ENCODE peak calls at places on chromosomes 1 and 21, in ten cellular contexts. W, X, A, T, Q, L, R, C, N and B are unnamed samples.

GRCh38 chr1:24009406-24009805 is 29.3 kb upstream of the SRSF10 start:
- DNase-seq in L (no peak), R (no peak), W (peak), A (no peak), X (no peak), C (no peak), Q (no peak), N (no peak), T (peak), B (no peak)

GRCh38 chr1:111507411-111508201 is 4.2 kb upstream of the ADORA3 start:
- DNase-seq in L (peak), W (peak), A (peak), X (peak), Q (peak), C (peak), T (peak), R (no peak), N (no peak), B (peak)

GRCh38 chr1:227730630-227731151 is 4.4 kb downstream of the JMJD4 start:
- DNase-seq in L (no peak), C (no peak), N (no peak), Q (no peak), X (peak), R (no peak), T (no peak), W (no peak), A (no peak), B (no peak)

GRCh38 chr1:187460093-187460492 is 631.3 kb downstream of the PLA2G4A start:
- DNase-seq in Q (no peak), L (no peak), X (no peak), W (no peak), R (no peak), T (no peak), A (no peak), N (no peak), C (no peak), B (no peak)

GRCh38 chr1:162571696-162572095 is 10.2 kb downstream of the UAP1 start:
- DNase-seq in R (no peak), N (no peak), C (no peak), W (no peak), Q (no peak), A (no peak), X (no peak), T (no peak), L (no peak), B (no peak)

GRCh38 chr1:170711682-170712081 is 47.8 kb downstream of the PRRX1 start:
- DNase-seq in Q (no peak), W (peak), N (no peak), C (no peak), L (no peak), A (no peak), T (peak), X (no peak), R (no peak), B (no peak)

GRCh38 chr1:12477936-12478611 is 139.9 kb downstream of the DHRS3 start:
- DNase-seq in C (peak), R (peak), N (peak), X (peak), T (peak), W (peak), L (no peak), Q (no peak), A (no peak), B (peak)

GRCh38 chr1:21814241-21814918 is 2.3 kb downstream of the LDLRAD2 start:
- DNase-seq in L (peak), C (no peak), T (no peak), A (no peak), X (peak), R (no peak), N (no peak), Q (peak), W (no peak), B (peak)

GRCh38 chr1:183234660-183235476 is 48.8 kb downstream of the LAMC2 start:
- DNase-seq in L (no peak), C (peak), X (peak), A (no peak), W (peak), Q (peak), T (peak), R (peak), N (peak), B (peak)
- H3K4me3 ChIP-seq in L (no peak), C (peak), X (no peak), A (no peak), W (peak), Q (peak), T (no peak), R (peak), N (peak), B (peak)

GRCh38 chr1:39358491-39358890 is 132.9 kb upstream of the BMP8A start:
- DNase-seq in R (no peak), W (no peak), C (no peak), L (no peak), A (no peak), X (no peak), N (no peak), T (no peak), Q (no peak), B (no peak)
- H3K27ac ChIP-seq in R (no peak), W (no peak), C (no peak), L (no peak), A (no peak), X (peak), N (no peak), T (no peak), Q (no peak), B (no peak)

DNA sequence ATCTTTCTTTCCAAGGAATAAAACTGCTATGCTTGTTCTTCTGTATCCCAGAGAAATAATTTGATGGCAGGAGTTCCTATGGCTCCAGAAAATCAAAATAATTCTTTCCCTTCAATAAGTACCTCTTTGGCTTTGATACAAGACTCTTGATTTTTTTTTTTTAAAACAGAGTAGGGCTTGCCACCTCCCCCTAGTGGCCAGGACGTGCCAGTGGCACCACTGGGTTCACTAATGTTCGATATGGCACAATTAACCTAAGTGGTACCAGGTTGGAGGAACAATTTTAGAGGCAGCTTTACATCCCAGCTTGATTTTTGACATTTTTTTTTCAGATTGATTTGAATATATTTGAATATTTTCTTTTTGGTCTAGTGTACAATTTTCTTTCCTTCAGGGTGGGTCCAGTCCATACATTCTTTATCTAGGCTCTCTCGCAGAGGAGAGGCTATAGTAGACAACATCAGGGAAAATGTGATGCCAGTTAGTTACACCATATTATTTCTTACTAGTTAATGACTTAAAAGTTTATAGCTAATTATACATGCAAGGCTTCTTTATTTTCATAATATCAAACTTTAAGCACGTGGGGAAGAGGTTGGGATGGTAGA is 330.9 kb downstream of the S1PR1 start:
- DNase-seq in X (peak), A (no peak), N (no peak), C (no peak), W (peak), L (peak), R (peak), Q (peak), T (peak), B (peak)
- H3K4me3 ChIP-seq in X (no peak), A (no peak), N (no peak), C (no peak), W (no peak), L (no peak), R (no peak), Q (no peak), T (no peak), B (no peak)

DNA sequence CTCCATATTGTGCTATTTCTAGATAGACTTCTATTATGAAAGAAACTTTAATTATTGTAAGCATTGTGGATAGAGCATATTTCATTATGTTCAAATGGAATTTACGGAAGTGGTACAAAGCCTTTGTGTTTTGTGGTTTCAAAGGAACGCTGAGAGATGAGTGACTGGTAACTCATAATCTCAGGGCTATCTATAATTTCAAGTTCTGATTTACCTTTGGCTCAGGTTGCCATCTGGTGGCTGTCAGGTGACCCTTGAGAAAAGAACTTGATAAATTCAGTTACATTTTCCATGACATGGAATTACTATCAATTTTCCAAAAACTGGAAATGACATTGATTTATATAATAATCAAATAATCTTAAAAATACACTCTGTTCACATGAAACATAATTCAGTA is 12.2 kb downstream of the NTNG1 start:
- DNase-seq in X (no peak), L (no peak), A (no peak), T (peak), C (no peak), N (no peak), R (no peak), Q (peak), W (no peak), B (no peak)
- H3K27ac ChIP-seq in X (no peak), L (no peak), A (no peak), T (no peak), C (no peak), N (no peak), R (no peak), Q (no peak), W (no peak), B (no peak)

DNA sequence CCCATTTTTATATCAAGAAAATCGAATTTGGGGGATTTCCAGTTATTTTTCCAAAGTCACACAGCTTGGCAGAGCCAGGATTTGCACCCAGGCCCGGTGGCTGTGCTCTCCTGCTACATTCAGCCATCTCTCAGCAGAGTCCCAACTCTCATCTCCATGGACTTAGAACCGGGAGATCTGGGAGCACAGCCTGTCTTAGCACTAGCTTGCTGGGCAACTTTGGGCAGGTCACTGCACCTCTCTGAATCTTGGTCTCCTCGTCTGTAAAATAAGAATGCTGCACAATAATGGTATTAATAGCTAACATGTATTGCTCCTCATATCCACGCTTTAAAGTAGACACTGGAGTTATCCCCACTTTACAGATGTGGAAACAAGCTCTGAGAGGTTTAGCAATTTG is 47.8 kb upstream of the PAX7 start:
- DNase-seq in T (no peak), C (no peak), L (no peak), X (no peak), R (no peak), W (no peak), A (no peak), Q (no peak), N (no peak), B (no peak)
- H3K4me3 ChIP-seq in T (no peak), C (no peak), L (no peak), X (no peak), R (no peak), W (no peak), A (no peak), Q (no peak), N (no peak), B (no peak)

DNA sequence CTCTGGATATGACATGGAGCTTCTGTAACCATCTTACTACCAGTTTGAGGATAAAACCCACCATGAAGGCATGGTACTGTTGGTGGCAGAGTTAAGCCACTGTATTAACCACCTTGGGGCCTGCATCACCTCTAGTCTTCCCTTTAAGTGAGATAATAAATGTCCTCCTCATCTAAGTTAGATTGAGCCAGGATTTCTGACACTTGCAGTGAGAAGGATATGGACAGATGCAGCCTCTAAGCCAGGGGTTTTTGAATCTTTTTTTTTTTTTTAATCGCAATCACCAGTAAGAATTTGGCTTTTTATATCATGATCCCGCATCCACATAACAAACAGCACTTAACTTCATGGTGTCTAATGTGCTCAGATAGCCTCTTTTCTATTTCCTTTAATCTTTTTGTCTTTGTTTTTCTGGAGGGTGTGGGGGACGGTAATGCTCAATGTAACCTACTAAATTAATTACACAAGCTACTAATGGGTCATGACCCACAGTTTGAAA is 42.2 kb downstream of the ATP1A1 start:
- DNase-seq in R (no peak), A (no peak), W (no peak), Q (peak), T (no peak), L (no peak), C (no peak), X (no peak), N (no peak), B (no peak)
- H3K27ac ChIP-seq in R (no peak), A (no peak), W (no peak), Q (no peak), T (no peak), L (peak), C (peak), X (peak), N (peak), B (peak)

GRCh38 chr21:21851205-21851604 is 853.0 kb downstream of the NCAM2 start:
- DNase-seq in L (no peak), T (no peak), N (no peak), X (no peak), C (no peak), R (no peak), Q (no peak), W (no peak), A (no peak), B (no peak)

GRCh38 chr21:21845901-21846396 is 847.7 kb downstream of the NCAM2 start:
- DNase-seq in W (no peak), L (no peak), N (no peak), R (no peak), X (no peak), Q (no peak), C (no peak), A (no peak), T (no peak), B (no peak)

GRCh38 chr21:21851657-21852056 is 853.4 kb downstream of the NCAM2 start:
- DNase-seq in Q (no peak), T (no peak), W (peak), X (no peak), A (no peak), R (no peak), C (no peak), L (no peak), N (no peak), B (no peak)
- H3K4me3 ChIP-seq in Q (no peak), T (no peak), W (no peak), X (no peak), A (no peak), R (no peak), C (no peak), L (no peak), N (no peak), B (no peak)

GRCh38 chr21:33931799-33932390 is 16.3 kb upstream of the ATP5PO start:
- DNase-seq in C (no peak), W (no peak), L (no peak), Q (no peak), N (no peak), A (peak), R (no peak), X (peak), T (no peak), B (no peak)
- H3K27ac ChIP-seq in C (no peak), W (peak), L (peak), Q (peak), N (peak), A (peak), R (no peak), X (no peak), T (peak), B (peak)

GRCh38 chr1:205375816-205376545 is 19.3 kb upstream of the KLHDC8A start:
- DNase-seq in Q (peak), W (peak), X (peak), C (peak), N (no peak), L (no peak), T (peak), A (no peak), R (peak), B (peak)

GRCh38 chr1:205377355-205377754 is 20.6 kb upstream of the KLHDC8A start:
- DNase-seq in L (no peak), C (no peak), W (no peak), T (no peak), R (no peak), A (no peak), N (no peak), Q (peak), X (no peak), B (no peak)

GRCh38 chr1:205373022-205373421 is 16.3 kb upstream of the KLHDC8A start:
- DNase-seq in T (no peak), C (no peak), R (no peak), A (no peak), X (no peak), W (peak), N (no peak), Q (peak), L (no peak), B (peak)

GRCh38 chr1:205376739-205377138 is 20.0 kb upstream of the KLHDC8A start:
- DNase-seq in T (peak), L (no peak), N (no peak), C (no peak), X (peak), W (no peak), A (no peak), Q (peak), R (peak), B (no peak)

DNA sequence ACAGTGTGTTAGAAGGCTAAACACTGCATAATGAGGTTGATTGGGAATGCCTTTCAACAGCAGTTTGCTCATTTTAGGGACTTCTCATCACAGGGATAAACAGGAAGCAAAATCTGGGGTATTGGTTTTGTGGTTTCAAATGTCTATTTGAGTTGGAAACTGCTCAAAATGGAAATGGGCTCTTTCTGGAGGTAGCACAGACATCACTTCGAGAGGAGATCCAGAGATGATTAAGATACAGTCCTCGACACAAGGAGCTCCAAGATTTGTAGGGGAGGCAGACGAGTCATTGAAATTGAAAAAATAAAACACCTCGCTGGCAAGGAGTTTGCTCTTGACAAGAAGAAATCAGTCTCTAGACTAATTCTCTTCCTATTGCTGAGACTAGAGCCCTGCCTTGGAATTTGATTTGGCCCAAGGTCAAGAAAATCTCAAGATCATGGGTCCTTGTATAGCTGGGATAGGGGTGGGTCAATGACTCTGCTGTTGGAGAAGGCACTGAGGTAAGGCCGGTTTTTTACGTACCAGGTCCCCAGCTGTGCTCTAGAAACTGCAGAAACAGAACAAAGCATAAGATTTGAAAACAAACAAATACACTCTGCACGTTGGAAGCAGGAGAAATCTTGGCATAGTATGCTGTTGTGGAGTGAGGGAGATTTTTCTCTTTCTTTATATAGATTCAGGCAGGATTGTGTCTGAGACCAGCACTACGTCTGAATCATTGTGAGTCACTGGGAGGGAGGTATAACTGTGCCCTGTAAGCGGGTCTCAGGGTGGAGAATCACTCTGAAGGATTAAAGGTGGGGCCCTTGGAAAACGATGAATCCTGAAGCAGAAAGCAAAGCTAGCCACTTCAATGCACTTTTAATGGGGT is 17.7 kb upstream of the KLHDC8A start:
- DNase-seq in N (no peak), C (no peak), L (no peak), A (no peak), W (peak), R (peak), X (peak), Q (peak), T (peak), B (no peak)
- H3K4me3 ChIP-seq in N (no peak), C (no peak), L (no peak), A (no peak), W (no peak), R (no peak), X (no peak), Q (no peak), T (no peak), B (peak)

DNA sequence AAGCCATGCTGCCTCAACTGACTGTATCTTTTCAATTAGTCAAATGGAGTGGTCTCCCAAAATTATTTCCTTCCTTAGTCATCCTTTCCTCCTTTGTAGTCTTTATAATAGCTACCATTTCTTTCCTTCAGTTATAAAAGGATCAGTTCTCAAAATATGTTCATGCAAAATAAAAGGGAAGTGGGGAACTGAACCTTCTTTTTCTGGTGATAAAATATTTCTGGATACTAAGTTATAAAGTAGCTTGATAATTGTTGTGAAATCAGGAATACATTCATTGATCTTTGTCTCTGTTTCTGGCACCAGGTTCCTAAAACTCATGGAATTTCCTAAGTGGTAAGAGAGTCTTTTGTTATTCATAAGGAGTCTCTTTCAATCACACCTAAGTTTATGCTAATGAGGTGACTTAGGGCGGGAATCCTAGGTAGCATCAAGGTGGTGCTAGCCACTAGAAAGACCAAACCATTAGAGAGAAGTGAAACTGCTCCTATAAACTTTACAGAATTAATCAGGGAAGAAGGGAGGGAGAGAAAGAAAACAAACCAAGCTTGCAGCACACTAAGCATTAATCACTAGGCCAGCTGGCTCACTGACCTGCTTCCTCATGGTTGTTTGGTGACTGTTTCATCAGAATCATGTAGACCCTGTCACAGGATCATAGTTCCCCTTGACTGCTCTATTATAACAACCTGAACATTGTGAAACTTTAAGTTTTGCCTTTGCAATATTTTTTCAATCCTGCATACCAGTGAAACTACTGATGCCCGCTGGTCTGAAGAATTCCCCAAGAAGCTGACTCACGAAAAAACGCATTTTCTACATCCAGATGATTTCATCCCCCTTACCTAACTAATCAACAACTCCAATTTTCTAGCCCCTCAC is 161.6 kb upstream of the PTBP2 start:
- DNase-seq in C (no peak), Q (no peak), T (peak), L (no peak), R (no peak), N (no peak), A (no peak), W (peak), X (peak), B (no peak)
- H3K27ac ChIP-seq in C (no peak), Q (no peak), T (peak), L (no peak), R (no peak), N (peak), A (no peak), W (peak), X (no peak), B (no peak)